ENCODE peak calls at places on chromosomes 2 and 18, in nine cellular contexts. Q is NCI-H2107; Y is astrocyte of the spinal cord; L is stimulated activated CD8-positive, alpha-beta memory T cell treated with anti-CD3 and anti-CD28 coated beads, Interleukin-15, amount 100 ng/mL, for 1 hour; W is naive B cell; S is fibroblast of the conjunctiva; A is activated CD4-positive, alpha-beta T cell treated with anti-CD3 and anti-CD28 coated beads for 4 hours; K is left lung; B is AG20443. D is an unnamed sample.

GRCh38 chr2:19408592-19408991 is 50.2 kb upstream of the OSR1 start:
- DNase-seq in W (no peak), A (no peak), Y (peak; percentile 14), S (no peak), K (no peak), B (no peak), Q (no peak), L (no peak), D (no peak)

GRCh38 chr2:173571021-173571821 is 216.5 kb downstream of the CDCA7 start:
- DNase-seq in S (no peak), W (no peak), A (no peak), Q (peak; percentile 25), L (no peak), K (no peak), B (peak; percentile 28), Y (peak; percentile 55), D (peak; percentile 28)

GRCh38 chr2:120596990-120597594 is 138.6 kb upstream of the GLI2 start:
- DNase-seq in Y (peak; percentile 56), S (peak; percentile 78), L (no peak), A (no peak), K (peak; percentile 28), B (peak; percentile 90), W (no peak), Q (no peak), D (no peak)

GRCh38 chr18:59067873-59068272 is 71.8 kb upstream of the SEC11C start:
- DNase-seq in S (no peak), A (no peak), B (no peak), K (no peak), W (no peak), L (no peak), Q (no peak), Y (peak; percentile 19), D (no peak)

GRCh38 chr2:100013892-100014677 is 128.3 kb downstream of the AFF3 start:
- DNase-seq in A (no peak), Q (peak; percentile 19), B (peak; percentile 92), S (peak; percentile 99), K (peak; percentile 62), L (no peak), Y (peak; percentile 97), W (no peak), D (no peak)

GRCh38 chr2:223050900-223051299 is 1.1 kb upstream of the KCNE4 start:
- DNase-seq in K (no peak), W (no peak), S (no peak), L (no peak), Y (peak; percentile 54), B (peak; percentile 66), A (no peak), Q (no peak), D (no peak)

GRCh38 chr18:48391863-48392262 is 17.3 kb downstream of the ZBTB7C start:
- DNase-seq in Q (no peak), A (no peak), B (peak; percentile 18), S (no peak), Y (no peak), K (no peak), W (no peak), L (no peak), D (no peak)

GRCh38 chr2:45001629-45002385 is 7.4 kb downstream of the SIX2 start:
- DNase-seq in L (no peak), Q (no peak), W (no peak), K (no peak), S (no peak), A (no peak), Y (no peak), B (no peak), D (peak; percentile 32)

GRCh38 chr18:54162431-54162830 is 62.0 kb downstream of the MBD2 start:
- DNase-seq in L (no peak), B (peak; percentile 63), A (no peak), W (no peak), Y (peak; percentile 82), Q (no peak), S (peak; percentile 12), K (no peak), D (no peak)

GRCh38 chr2:218029366-218030360 is 26.9 kb upstream of the TNS1 start:
- DNase-seq in K (peak; percentile 51), W (no peak), B (peak; percentile 12), L (no peak), A (no peak), Q (no peak), S (no peak), Y (no peak), D (no peak)

GRCh38 chr2:177171418-177171865 is 41.2 kb upstream of the HNRNPA3 start:
- DNase-seq in A (no peak), S (no peak), Y (no peak), B (no peak), Q (no peak), W (no peak), K (no peak), L (no peak), D (no peak)

GRCh38 chr2:33129261-33129660 is 182.5 kb downstream of the LTBP1 start:
- DNase-seq in Q (no peak), S (no peak), Y (no peak), W (no peak), K (no peak), L (no peak), A (no peak), B (no peak), D (no peak)

GRCh38 chr2:218129756-218130155 is 3.9 kb downstream of the CXCR2 start:
- DNase-seq in W (no peak), A (no peak), Q (no peak), S (no peak), K (no peak), L (no peak), B (peak; percentile 18), Y (no peak), D (no peak)

GRCh38 chr2:173149491-173149890 is 73.8 kb downstream of the MAP3K20 start:
- DNase-seq in A (peak; percentile 1), B (no peak), K (no peak), W (no peak), L (peak; percentile 5), Y (no peak), Q (no peak), S (no peak), D (peak; percentile 60)

GRCh38 chr2:215794829-215795546 is 218.4 kb downstream of the MREG start:
- DNase-seq in L (no peak), Y (peak; percentile 50), W (no peak), A (no peak), B (no peak), K (no peak), S (no peak), Q (no peak), D (no peak)

GRCh38 chr2:233850745-233851144 is 3.6 kb downstream of the HJURP start:
- DNase-seq in Y (no peak), W (no peak), A (no peak), B (no peak), S (no peak), L (no peak), K (no peak), Q (no peak), D (peak; percentile 6)

GRCh38 chr2:207505180-207505579 is 24.6 kb upstream of the CREB1 start:
- DNase-seq in Y (no peak), K (no peak), S (no peak), A (no peak), W (no peak), L (no peak), B (no peak), Q (no peak), D (no peak)

GRCh38 chr2:99468155-99468554 is 21.7 kb downstream of the REV1 start:
- DNase-seq in L (no peak), K (no peak), W (no peak), Q (no peak), Y (no peak), A (no peak), B (no peak), S (no peak), D (no peak)

GRCh38 chr18:78875268-78875997 is 104.2 kb upstream of the SALL3 start:
- DNase-seq in S (no peak), Y (no peak), Q (no peak), K (no peak), B (no peak), A (no peak), L (no peak), W (no peak), D (peak; percentile 58)

GRCh38 chr2:237892936-237893595 is 33.6 kb downstream of the RAMP1 start:
- DNase-seq in Y (no peak), L (no peak), S (no peak), B (no peak), Q (no peak), K (no peak), W (no peak), A (no peak), D (no peak)

GRCh38 chr18:69250305-69251151 is 150.2 kb upstream of the DOK6 start:
- DNase-seq in A (no peak), B (peak; percentile 61), K (peak; percentile 5), S (peak; percentile 22), Y (no peak), L (no peak), Q (no peak), W (no peak), D (no peak)